ENCODE peak calls at places on chromosomes 11 and 22, in five cellular contexts. N, U, H, R and W are unnamed samples.

GRCh38 chr22:38303974-38304373 is 13.3 kb downstream of the CSNK1E start:
- DNase-seq in N (no peak), U (peak; percentile 29), H (no peak), R (no peak), W (no peak)

GRCh38 chr11:1459219-1459575 is 27.4 kb downstream of the MOB2 start:
- DNase-seq in N (no peak), U (no peak), H (no peak), R (no peak), W (no peak)

GRCh38 chr11:15208570-15209222 is 94.0 kb downstream of the INSC start:
- DNase-seq in N (peak; percentile 44), U (peak; percentile 66), H (peak; percentile 87), R (peak; percentile 53), W (peak; percentile 81)

GRCh38 chr11:128592454-128592853 is 5.1 kb upstream of the ETS1 start:
- DNase-seq in N (no peak), U (no peak), H (peak; percentile 11), R (no peak), W (no peak)

GRCh38 chr22:43242627-43243026 is 55.7 kb upstream of the TTLL12 start:
- DNase-seq in N (no peak), U (no peak), H (no peak), R (no peak), W (no peak)

GRCh38 chr11:103806130-103806900 is 230.1 kb upstream of the DDI1 start:
- DNase-seq in N (peak; percentile 91), U (no peak), H (no peak), R (peak; percentile 93), W (no peak)

GRCh38 chr11:130583866-130584265 is 135.4 kb downstream of the ADAMTS15 start:
- DNase-seq in N (no peak), U (no peak), H (no peak), R (no peak), W (no peak)

GRCh38 chr11:1514349-1515061 is 27.9 kb upstream of the MOB2 start:
- DNase-seq in N (peak; percentile 50), U (no peak), H (no peak), R (no peak), W (no peak)

GRCh38 chr11:36365937-36366336 is 69.8 kb downstream of the PRR5L start:
- DNase-seq in N (no peak), U (no peak), H (no peak), R (no peak), W (no peak)

GRCh38 chr11:1281974-1282365 is 27.5 kb downstream of the TOLLIP start:
- DNase-seq in N (no peak), U (no peak), H (no peak), R (no peak), W (no peak)

GRCh38 chr22:29266564-29267461 is 968 bp downstream of the RHBDD3 start:
- DNase-seq in N (peak; percentile 13), U (no peak), H (peak; percentile 5), R (peak; percentile 11), W (no peak)

GRCh38 chr11:46523290-46523689 is 70.5 kb downstream of the AMBRA1 start:
- DNase-seq in N (no peak), U (no peak), H (no peak), R (no peak), W (no peak)

GRCh38 chr22:37336474-37337028 is 54.2 kb downstream of the CYTH4 start:
- DNase-seq in N (no peak), U (no peak), H (no peak), R (no peak), W (no peak)

GRCh38 chr11:59551651-59552521 is 40.5 kb downstream of the OR4D9 start:
- DNase-seq in N (peak; percentile 80), U (no peak), H (peak; percentile 39), R (peak; percentile 90), W (no peak)

GRCh38 chr11:33454264-33454663 is 197.1 kb downstream of the HIPK3 start:
- DNase-seq in N (no peak), U (no peak), H (no peak), R (no peak), W (no peak)

GRCh38 chr11:40140560-40140959 is 1318.9 kb downstream of the LRRC4C start:
- DNase-seq in N (peak; percentile 95), U (no peak), H (no peak), R (no peak), W (no peak)

GRCh38 chr11:66915046-66915832 is 42.9 kb downstream of the PC start:
- DNase-seq in N (no peak), U (no peak), H (no peak), R (no peak), W (no peak)

GRCh38 chr11:66868726-66869291 is 11.9 kb downstream of the LRFN4 start:
- DNase-seq in N (peak; percentile 15), U (no peak), H (peak; percentile 79), R (no peak), W (no peak)

GRCh38 chr11:102111011-102111786 is 952 bp downstream of the YAP1 start:
- DNase-seq in N (peak; percentile 84), U (peak; percentile 76), H (peak; percentile 94), R (peak; percentile 81), W (peak; percentile 86)

GRCh38 chr11:76120513-76121081 is 85.7 kb downstream of the WNT11 start:
- DNase-seq in N (no peak), U (no peak), H (no peak), R (peak; percentile 29), W (no peak)

GRCh38 chr11:120209750-120210650 is 832 bp upstream of the OAF start:
- DNase-seq in N (no peak), U (no peak), H (no peak), R (no peak), W (no peak)

GRCh38 chr11:14499178-14499559 is 442 bp downstream of the COPB1 start:
- DNase-seq in N (no peak), U (no peak), H (peak; percentile 35), R (peak; percentile 10), W (no peak)

GRCh38 chr11:126327280-126328000 is 23.6 kb downstream of the DCPS start:
- DNase-seq in N (no peak), U (no peak), H (no peak), R (no peak), W (no peak)

GRCh38 chr11:102139081-102139498 is 28.8 kb downstream of the YAP1 start:
- DNase-seq in N (peak; percentile 95), U (no peak), H (peak; percentile 69), R (peak; percentile 93), W (no peak)

GRCh38 chr11:132987936-132988335 is 544.4 kb downstream of the OPCML start:
- DNase-seq in N (peak; percentile 83), U (no peak), H (no peak), R (no peak), W (no peak)

GRCh38 chr11:73801136-73801535 is 13.5 kb downstream of the MRPL48 start:
- DNase-seq in N (no peak), U (no peak), H (no peak), R (no peak), W (no peak)

GRCh38 chr11:2795491-2795991 is 90.0 kb downstream of the CDKN1C start:
- DNase-seq in N (no peak), U (peak; percentile 8), H (no peak), R (no peak), W (peak; percentile 65)

GRCh38 chr11:39741066-39741465 is 1718.4 kb downstream of the LRRC4C start:
- DNase-seq in N (peak; percentile 49), U (no peak), H (no peak), R (no peak), W (no peak)

GRCh38 chr11:61092908-61093763 is 9.2 kb upstream of the CD5 start:
- DNase-seq in N (no peak), U (no peak), H (no peak), R (no peak), W (peak; percentile 57)

GRCh38 chr11:102115557-102115956 is 5.3 kb downstream of the YAP1 start:
- DNase-seq in N (peak; percentile 82), U (no peak), H (peak; percentile 54), R (peak; percentile 79), W (no peak)

GRCh38 chr11:69144719-69145365 is 10.9 kb upstream of the SMIM38 start:
- DNase-seq in N (peak; percentile 60), U (no peak), H (no peak), R (peak; percentile 70), W (no peak)

GRCh38 chr11:121544956-121545355 is 92.2 kb upstream of the SORL1-AS1 start:
- DNase-seq in N (no peak), U (no peak), H (no peak), R (no peak), W (no peak)

GRCh38 chr22:22746963-22747933 is 102.8 kb downstream of the GGTLC2 start:
- DNase-seq in N (no peak), U (no peak), H (no peak), R (no peak), W (no peak)

DNA sequence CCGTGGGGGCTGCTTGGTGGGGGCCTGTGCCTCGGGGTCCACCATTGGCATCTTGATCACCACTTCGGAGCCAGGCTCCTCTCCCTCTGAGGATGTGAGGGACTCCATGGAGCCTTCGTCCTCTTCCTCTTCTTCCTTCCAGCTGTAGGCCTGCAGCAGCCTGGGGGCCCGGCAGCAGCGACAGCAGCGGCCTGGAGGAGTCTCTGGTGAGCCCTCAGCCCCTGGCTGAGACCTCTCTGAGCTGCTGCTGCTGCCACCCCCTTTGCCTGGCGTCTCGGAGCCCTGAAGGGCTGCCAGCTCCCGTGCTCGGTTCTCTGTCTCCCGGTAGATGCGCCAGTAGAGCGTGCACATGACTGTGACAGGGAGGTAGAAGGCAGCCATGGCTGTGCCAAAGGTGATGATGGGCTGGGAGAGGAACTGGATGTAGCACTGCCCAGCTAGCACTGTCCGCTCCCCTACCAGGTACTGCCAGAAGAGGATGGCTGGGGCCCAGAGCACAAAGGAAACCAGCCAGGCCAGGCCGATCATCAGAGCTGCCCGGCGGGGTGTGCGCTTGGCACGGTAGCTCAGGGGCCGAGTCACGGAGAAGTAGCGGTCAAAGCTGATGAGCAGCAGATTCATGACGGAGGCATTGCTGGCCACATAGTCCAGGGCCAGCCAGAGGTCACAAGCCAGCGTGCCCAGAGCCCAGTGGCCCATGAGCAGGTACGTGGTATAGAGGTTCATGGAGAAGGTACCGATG is 10.9 kb downstream of the CHRM1 start:
- DNase-seq in N (no peak), U (no peak), H (no peak), R (no peak), W (no peak)
- H3K27ac ChIP-seq in N (no peak overlapping the region), U (no peak overlapping the region), H (no peak overlapping the region), R (no peak overlapping the region), W (no peak overlapping the region)

GRCh38 chr22:48577014-48577690 is 1250.5 kb downstream of the BRD1 start:
- DNase-seq in N (no peak), U (no peak), H (peak; percentile 12), R (no peak), W (no peak)
- TF ChIP-seq CTCF in N (no peak), U (no peak), H (no peak), R (no peak), W (no peak)

GRCh38 chr22:35915477-35916013 is 113.1 kb downstream of the RBFOX2 start:
- DNase-seq in N (peak; percentile 79), U (no peak), H (no peak), R (peak; percentile 66), W (no peak)

GRCh38 chr22:35914357-35914664 is 114.3 kb downstream of the RBFOX2 start:
- DNase-seq in N (no peak), U (no peak), H (no peak), R (no peak), W (no peak)

GRCh38 chr22:35912668-35913067 is 116.0 kb downstream of the RBFOX2 start:
- DNase-seq in N (no peak), U (no peak), H (no peak), R (no peak), W (no peak)

GRCh38 chr22:35914665-35915476 is 113.8 kb downstream of the RBFOX2 start:
- DNase-seq in N (peak; percentile 90), U (no peak), H (peak; percentile 92), R (peak; percentile 91), W (no peak)

GRCh38 chr22:35913925-35914324 is 114.7 kb downstream of the RBFOX2 start:
- DNase-seq in N (no peak), U (no peak), H (no peak), R (no peak), W (no peak)
- H3K27ac ChIP-seq in N (no peak overlapping the region), U (peak overlapping the region; percentile 75), H (peak overlapping the region; percentile 99), R (peak overlapping the region; percentile 22), W (peak overlapping the region; percentile 68)

GRCh38 chr11:115627071-115627470 is 122.9 kb upstream of the CADM1 start:
- DNase-seq in N (no peak), U (no peak), H (no peak), R (no peak), W (no peak)
- TF ChIP-seq CTCF in N (no peak), U (no peak), H (no peak), R (no peak), W (no peak)